ENCODE peak calls at places on chromosomes 13 and 19, in nine cellular contexts. U, Q, D, M, G, P, W, Y and B are unnamed samples.

GRCh38 chr19:5804516-5805464 is at the start of gene NRTN:
- DNase-seq in U (no peak), Q (no peak), D (peak), M (no peak), G (no peak), P (no peak), W (peak), Y (peak), B (no peak)

GRCh38 chr13:102191951-102192461 is 209.8 kb downstream of the FGF14 start:
- DNase-seq in U (no peak), Q (no peak), D (no peak), M (peak), G (peak), P (no peak), W (no peak), Y (no peak), B (peak)

GRCh38 chr19:53865918-53866696 is 1.6 kb upstream of the MYADM start:
- DNase-seq in U (peak), Q (peak), D (peak), M (peak), G (no peak), P (peak), W (peak), Y (peak), B (peak)

GRCh38 chr19:27654266-27654990 is 1558.5 kb downstream of the UQCRFS1 start:
- DNase-seq in U (no peak), Q (no peak), D (no peak), M (no peak), G (no peak), P (no peak), W (no peak), Y (no peak), B (no peak)

GRCh38 chr13:41311607-41312500 is 787 bp downstream of the NAA16 start:
- DNase-seq in U (peak), Q (peak), D (peak), M (peak), G (no peak), P (peak), W (peak), Y (peak), B (peak)

GRCh38 chr19:45311640-45312039 is 11.0 kb downstream of the CKM start:
- DNase-seq in U (peak), Q (no peak), D (peak), M (no peak), G (no peak), P (no peak), W (no peak), Y (no peak), B (no peak)

GRCh38 chr13:32261567-32261966 is 53.6 kb downstream of the ZAR1L start:
- DNase-seq in U (no peak), Q (peak), D (no peak), M (peak), G (peak), P (peak), W (no peak), Y (peak), B (peak)

GRCh38 chr19:22617614-22618325 is 16.4 kb upstream of the ZNF492 start:
- DNase-seq in U (no peak), Q (peak), D (no peak), M (no peak), G (no peak), P (peak), W (no peak), Y (peak), B (no peak)

GRCh38 chr19:4969772-4970531 is 1.0 kb downstream of the KDM4B start:
- DNase-seq in U (peak), Q (no peak), D (no peak), M (peak), G (no peak), P (no peak), W (peak), Y (peak), B (no peak)

GRCh38 chr13:42214445-42214844 is 57.5 kb upstream of the AKAP11 start:
- DNase-seq in U (no peak), Q (no peak), D (no peak), M (no peak), G (no peak), P (no peak), W (no peak), Y (no peak), B (no peak)

GRCh38 chr19:51091126-51091525 is 8.4 kb upstream of the KLK14 start:
- DNase-seq in U (no peak), Q (no peak), D (no peak), M (no peak), G (no peak), P (no peak), W (no peak), Y (no peak), B (no peak)

GRCh38 chr13:26619321-26619720 is 61.8 kb downstream of the WASF3 start:
- DNase-seq in U (no peak), Q (no peak), D (no peak), M (peak), G (peak), P (no peak), W (no peak), Y (no peak), B (peak)

GRCh38 chr19:30335306-30335886 is 36.8 kb upstream of the ZNF536 start:
- DNase-seq in U (no peak), Q (no peak), D (no peak), M (no peak), G (no peak), P (no peak), W (no peak), Y (no peak), B (no peak)

GRCh38 chr13:43783820-43784219 is 3.0 kb downstream of the ENOX1 start:
- DNase-seq in U (no peak), Q (no peak), D (no peak), M (peak), G (no peak), P (peak), W (no peak), Y (no peak), B (peak)

GRCh38 chr19:35669974-35670373 is 3.7 kb downstream of the UPK1A start:
- DNase-seq in U (no peak), Q (no peak), D (no peak), M (no peak), G (no peak), P (no peak), W (peak), Y (no peak), B (no peak)

GRCh38 chr19:49136771-49137171 is 17.4 kb downstream of the PPFIA3 start:
- DNase-seq in U (no peak), Q (no peak), D (peak), M (peak), G (no peak), P (peak), W (no peak), Y (no peak), B (peak)

GRCh38 chr13:29847501-29847983 is 2.9 kb downstream of the UBL3 start:
- DNase-seq in U (peak), Q (no peak), D (no peak), M (peak), G (no peak), P (peak), W (no peak), Y (no peak), B (peak)

GRCh38 chr19:53801257-53801656 is 22.9 kb downstream of the NLRP12 start:
- DNase-seq in U (no peak), Q (no peak), D (no peak), M (no peak), G (no peak), P (no peak), W (no peak), Y (no peak), B (no peak)

GRCh38 chr19:48715681-48716171 is 3.8 kb downstream of the MAMSTR start:
- DNase-seq in U (no peak), Q (peak), D (peak), M (no peak), G (no peak), P (no peak), W (no peak), Y (peak), B (no peak)

GRCh38 chr19:3623716-3624115 is 2.9 kb downstream of the CACTIN start:
- DNase-seq in U (no peak), Q (no peak), D (no peak), M (no peak), G (no peak), P (no peak), W (peak), Y (no peak), B (no peak)

GRCh38 chr13:34003712-34004111 is 185.8 kb downstream of the RFC3 start:
- DNase-seq in U (no peak), Q (no peak), D (no peak), M (no peak), G (no peak), P (no peak), W (no peak), Y (no peak), B (no peak)

GRCh38 chr19:41373993-41374392 is 2.3 kb upstream of the TMEM91 start:
- DNase-seq in U (no peak), Q (peak), D (peak), M (peak), G (peak), P (peak), W (peak), Y (peak), B (peak)

GRCh38 chr13:74070513-74070912 is 63.7 kb downstream of the KLF12 start:
- DNase-seq in U (no peak), Q (no peak), D (no peak), M (no peak), G (no peak), P (no peak), W (no peak), Y (no peak), B (no peak)

GRCh38 chr13:30340367-30341184 is 33.2 kb upstream of the KATNAL1 start:
- DNase-seq in U (peak), Q (peak), D (no peak), M (peak), G (peak), P (peak), W (no peak), Y (peak), B (peak)

GRCh38 chr13:74767031-74767430 is 632.8 kb upstream of the KLF12 start:
- DNase-seq in U (peak), Q (no peak), D (no peak), M (peak), G (no peak), P (no peak), W (no peak), Y (no peak), B (peak)

GRCh38 chr19:47698631-47699359 is 14.4 kb upstream of the EHD2 start:
- DNase-seq in U (no peak), Q (no peak), D (no peak), M (no peak), G (no peak), P (no peak), W (no peak), Y (peak), B (no peak)

GRCh38 chr19:15442142-15442920 is 7.4 kb downstream of the WIZ start:
- DNase-seq in U (no peak), Q (no peak), D (no peak), M (no peak), G (no peak), P (no peak), W (peak), Y (no peak), B (no peak)

GRCh38 chr19:46287585-46287984 is 9.3 kb upstream of the HIF3A start:
- DNase-seq in U (peak), Q (no peak), D (no peak), M (peak), G (no peak), P (no peak), W (no peak), Y (no peak), B (peak)

GRCh38 chr19:20079487-20079886 is 1.7 kb downstream of the ZNF90 start:
- DNase-seq in U (peak), Q (no peak), D (peak), M (peak), G (no peak), P (no peak), W (no peak), Y (no peak), B (peak)

GRCh38 chr13:46315491-46316075 is 71.5 kb downstream of the RUBCNL start:
- DNase-seq in U (no peak), Q (no peak), D (no peak), M (no peak), G (no peak), P (no peak), W (no peak), Y (no peak), B (no peak)

GRCh38 chr13:46315036-46315435 is 72.0 kb downstream of the RUBCNL start:
- DNase-seq in U (no peak), Q (no peak), D (no peak), M (no peak), G (no peak), P (no peak), W (no peak), Y (no peak), B (no peak)

GRCh38 chr13:46314587-46314986 is 72.5 kb downstream of the RUBCNL start:
- DNase-seq in U (no peak), Q (no peak), D (no peak), M (no peak), G (no peak), P (no peak), W (no peak), Y (no peak), B (no peak)

GRCh38 chr13:46313441-46314257 is 73.4 kb downstream of the RUBCNL start:
- DNase-seq in U (peak), Q (no peak), D (no peak), M (no peak), G (no peak), P (no peak), W (no peak), Y (no peak), B (no peak)

DNA sequence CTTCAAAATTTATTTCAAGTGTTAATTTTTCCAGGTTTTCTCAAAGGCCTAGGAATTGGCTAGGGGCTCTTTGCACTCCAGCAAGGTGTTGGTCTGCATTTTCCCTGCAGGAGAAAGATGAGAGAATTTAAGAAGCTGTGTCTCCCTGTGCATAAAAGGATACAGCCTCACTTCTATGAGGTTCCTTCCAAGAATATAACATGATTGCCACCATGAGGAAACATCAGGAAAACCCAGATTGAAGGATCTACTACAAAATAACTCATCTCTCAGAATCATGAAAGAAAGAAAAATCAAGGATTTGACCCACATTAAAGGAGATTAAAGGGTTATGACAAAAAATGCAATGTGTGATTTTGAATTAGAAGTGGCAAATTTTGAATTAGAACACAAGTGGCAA is 69.9 kb downstream of the RUBCNL start:
- DNase-seq in U (peak), Q (no peak), D (no peak), M (peak), G (no peak), P (no peak), W (no peak), Y (no peak), B (peak)
- TF ChIP-seq CTCF in U (no peak), Q (no peak), D (no peak), M (peak), G (no peak), P (no peak), W (no peak), Y (no peak), B (peak)

GRCh38 chr19:33868821-33869412 is 72.2 kb downstream of the KCTD15 start:
- DNase-seq in U (no peak), Q (peak), D (peak), M (peak), G (no peak), P (peak), W (no peak), Y (peak), B (peak)
- H3K4me3 ChIP-seq in U (no peak), Q (peak), D (no peak), M (no peak), G (no peak), P (no peak), W (no peak), Y (no peak), B (peak)

DNA sequence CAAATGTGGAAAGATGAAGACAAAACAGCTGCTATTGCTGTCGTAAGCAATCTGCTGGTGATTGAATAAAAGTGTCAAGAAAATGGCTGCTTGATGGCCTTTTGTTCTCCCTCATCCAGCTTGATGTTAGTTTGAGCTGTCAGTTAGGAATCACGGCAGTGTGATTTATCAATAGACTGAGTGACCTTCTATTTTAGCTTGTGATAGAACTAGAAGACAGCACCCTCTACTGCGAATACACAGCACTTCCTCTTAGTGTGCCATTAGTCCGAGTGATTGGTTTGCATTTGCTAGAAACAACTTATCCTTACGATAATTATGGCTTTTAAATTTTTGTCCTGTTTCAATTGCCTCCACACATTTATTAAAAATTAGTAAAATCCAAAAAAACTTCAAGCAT is 76.2 kb downstream of the MZT1 start:
- DNase-seq in U (peak), Q (no peak), D (no peak), M (no peak), G (no peak), P (no peak), W (no peak), Y (no peak), B (peak)
- TF ChIP-seq CTCF in U (peak), Q (no peak), D (no peak), M (no peak), G (no peak), P (peak), W (no peak), Y (no peak), B (peak)

GRCh38 chr13:113364371-113364932 is 522 bp upstream of the GRTP1 start:
- DNase-seq in U (no peak), Q (peak), D (no peak), M (peak), G (no peak), P (no peak), W (no peak), Y (peak), B (no peak)
- H3K4me3 ChIP-seq in U (no peak), Q (peak), D (no peak), M (peak), G (no peak), P (peak), W (peak), Y (peak), B (no peak)

GRCh38 chr13:92143766-92144165 is 745.3 kb downstream of the GPC5 start:
- DNase-seq in U (no peak), Q (no peak), D (no peak), M (peak), G (no peak), P (no peak), W (no peak), Y (no peak), B (peak)
- TF ChIP-seq CTCF in U (no peak), Q (no peak), D (no peak), M (no peak), G (no peak), P (no peak), W (no peak), Y (no peak), B (no peak)

DNA sequence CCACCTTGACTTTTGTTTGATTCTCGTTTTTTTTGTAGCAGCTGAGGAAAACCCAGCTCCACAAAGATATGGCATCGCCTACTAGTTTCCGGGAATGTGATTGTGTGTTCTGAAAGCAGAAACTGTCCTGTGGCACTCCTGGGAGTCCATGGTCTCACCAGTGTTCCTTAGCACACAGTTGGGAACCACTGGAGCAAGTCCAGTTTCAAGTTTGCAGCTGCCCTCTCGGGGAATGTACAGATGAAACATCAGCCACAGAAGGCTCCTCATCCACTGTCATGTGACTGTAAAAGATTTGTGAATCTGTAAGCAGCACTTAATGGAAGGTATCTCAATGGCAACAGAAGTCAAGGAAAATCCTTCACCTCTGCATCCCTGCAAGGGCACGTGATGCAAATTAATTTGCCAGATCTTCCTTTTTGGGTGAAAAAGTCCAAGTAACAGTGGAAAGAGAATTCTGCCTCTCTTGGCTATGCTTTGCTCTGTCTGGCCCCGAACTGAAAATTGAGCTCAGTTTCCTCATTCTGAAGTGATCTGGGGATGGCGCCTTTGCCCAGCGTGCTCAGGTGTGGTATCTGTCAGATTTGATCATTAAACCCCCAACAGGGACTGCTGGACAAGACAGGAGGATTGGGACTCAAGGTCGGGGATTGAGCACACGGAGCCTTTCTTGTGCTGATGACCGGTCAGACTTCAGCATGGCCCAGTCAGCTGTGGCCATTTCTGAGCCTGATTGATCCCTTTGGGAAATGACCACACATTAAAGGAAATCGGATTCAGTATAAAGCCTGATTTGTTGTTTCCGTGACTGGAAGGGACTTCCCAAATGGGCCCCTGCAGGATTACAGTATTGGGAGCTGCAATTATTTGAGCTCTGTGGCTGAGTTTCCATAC is 58.8 kb downstream of the ING1 start:
- DNase-seq in U (no peak), Q (no peak), D (no peak), M (no peak), G (no peak), P (no peak), W (no peak), Y (no peak), B (no peak)
- H3K4me3 ChIP-seq in U (no peak), Q (no peak), D (no peak), M (no peak), G (no peak), P (no peak), W (no peak), Y (no peak), B (no peak)

GRCh38 chr19:39428309-39429112 is 7.2 kb downstream of the RPS16 start:
- DNase-seq in U (no peak), Q (peak), D (peak), M (peak), G (no peak), P (peak), W (no peak), Y (peak), B (peak)
- TF ChIP-seq CTCF in U (no peak), Q (no peak), D (no peak), M (no peak), G (no peak), P (no peak), W (no peak), Y (no peak), B (no peak)

DNA sequence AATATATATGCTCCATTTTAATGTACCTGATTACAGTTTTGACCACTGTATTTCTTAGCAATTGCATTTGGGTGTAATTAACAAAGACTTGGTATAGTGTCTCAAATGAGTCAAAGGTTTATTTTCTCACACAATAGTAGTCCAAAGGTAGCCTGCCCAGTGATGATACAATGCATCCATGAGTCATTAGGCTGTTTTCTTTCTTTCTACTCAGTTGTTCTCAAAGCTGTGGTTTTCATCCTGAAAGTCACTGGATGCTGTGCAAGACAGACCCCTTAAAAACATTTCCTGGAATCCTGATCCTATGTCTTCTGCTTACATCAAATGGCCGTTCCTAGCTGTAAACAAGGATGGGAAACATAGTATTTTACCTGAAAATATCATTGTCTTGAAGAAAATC is 651.2 kb upstream of the MIR17HG start:
- DNase-seq in U (no peak), Q (no peak), D (no peak), M (peak), G (no peak), P (no peak), W (no peak), Y (no peak), B (peak)
- H3K4me3 ChIP-seq in U (no peak), Q (no peak), D (no peak), M (no peak), G (no peak), P (no peak), W (no peak), Y (no peak), B (no peak)

GRCh38 chr13:49443689-49444516 is at the start of the genes CAB39L and SETDB2:
- DNase-seq in U (peak), Q (peak), D (peak), M (peak), G (peak), P (peak), W (peak), Y (peak), B (peak)
- TF ChIP-seq CTCF in U (no peak), Q (peak), D (peak), M (peak), G (peak), P (peak), W (peak), Y (peak), B (peak)